ENCODE peak calls at places on chromosomes 11 and 22, in ten cellular contexts. One of them, this sample, is unnamed.

GRCh38 chr22:36332623-36333331 is 55.0 kb downstream of the MYH9 start:
- DNase-seq in brain microvascular endothelial cell: peak
- DNase-seq in activated CD4-positive, alpha-beta T cell treated with anti-CD3 and anti-CD28 coated beads, Interleukin-2, amount 50 U/mL, for 48 hours: peak
- DNase-seq in Calu3: peak
- DNase-seq in NCI-H1436: no peak
- DNase-seq in NCI-H748 treated with DMSO at 0.1 percent for 48 hours: no peak
- DNase-seq in AG08396: no peak
- DNase-seq in stimulated activated CD4-positive, alpha-beta T cell treated with anti-CD3 and anti-CD28 coated beads, Interleukin-2, amount 100 ng/mL, for 48 hours: peak
- DNase-seq in memory B cell: no peak
- DNase-seq in OCI-M1: peak
- DNase-seq in this sample: no peak

GRCh38 chr11:121466063-121466794 is 13.5 kb upstream of the SORL1-AS1 start:
- DNase-seq in stimulated activated CD4-positive, alpha-beta T cell treated with anti-CD3 and anti-CD28 coated beads, Interleukin-2, amount 100 ng/mL, for 48 hours: peak
- DNase-seq in activated CD4-positive, alpha-beta T cell treated with anti-CD3 and anti-CD28 coated beads, Interleukin-2, amount 50 U/mL, for 48 hours: peak
- DNase-seq in Calu3: peak
- DNase-seq in OCI-M1: no peak
- DNase-seq in memory B cell: no peak
- DNase-seq in brain microvascular endothelial cell: peak
- DNase-seq in AG08396: peak
- DNase-seq in NCI-H1436: peak
- DNase-seq in NCI-H748 treated with DMSO at 0.1 percent for 48 hours: peak
- DNase-seq in this sample: peak

GRCh38 chr11:18844753-18845367 is 53.3 kb upstream of the PTPN5 start:
- DNase-seq in AG08396: peak
- DNase-seq in OCI-M1: peak
- DNase-seq in stimulated activated CD4-positive, alpha-beta T cell treated with anti-CD3 and anti-CD28 coated beads, Interleukin-2, amount 100 ng/mL, for 48 hours: no peak
- DNase-seq in memory B cell: no peak
- DNase-seq in Calu3: no peak
- DNase-seq in brain microvascular endothelial cell: peak
- DNase-seq in NCI-H1436: no peak
- DNase-seq in NCI-H748 treated with DMSO at 0.1 percent for 48 hours: peak
- DNase-seq in activated CD4-positive, alpha-beta T cell treated with anti-CD3 and anti-CD28 coated beads, Interleukin-2, amount 50 U/mL, for 48 hours: no peak
- DNase-seq in this sample: peak

GRCh38 chr22:30717331-30717921 is 22.8 kb downstream of the OSBP2 start:
- DNase-seq in NCI-H748 treated with DMSO at 0.1 percent for 48 hours: no peak
- DNase-seq in activated CD4-positive, alpha-beta T cell treated with anti-CD3 and anti-CD28 coated beads, Interleukin-2, amount 50 U/mL, for 48 hours: no peak
- DNase-seq in memory B cell: no peak
- DNase-seq in AG08396: peak
- DNase-seq in OCI-M1: no peak
- DNase-seq in NCI-H1436: no peak
- DNase-seq in stimulated activated CD4-positive, alpha-beta T cell treated with anti-CD3 and anti-CD28 coated beads, Interleukin-2, amount 100 ng/mL, for 48 hours: no peak
- DNase-seq in Calu3: no peak
- DNase-seq in brain microvascular endothelial cell: peak
- DNase-seq in this sample: no peak

GRCh38 chr11:110878513-110878912 is 166.3 kb upstream of the ARHGAP20 start:
- DNase-seq in Calu3: no peak
- DNase-seq in NCI-H1436: no peak
- DNase-seq in stimulated activated CD4-positive, alpha-beta T cell treated with anti-CD3 and anti-CD28 coated beads, Interleukin-2, amount 100 ng/mL, for 48 hours: no peak
- DNase-seq in NCI-H748 treated with DMSO at 0.1 percent for 48 hours: no peak
- DNase-seq in brain microvascular endothelial cell: no peak
- DNase-seq in activated CD4-positive, alpha-beta T cell treated with anti-CD3 and anti-CD28 coated beads, Interleukin-2, amount 50 U/mL, for 48 hours: no peak
- DNase-seq in AG08396: no peak
- DNase-seq in OCI-M1: no peak
- DNase-seq in memory B cell: no peak
- DNase-seq in this sample: no peak

GRCh38 chr11:74826901-74827300 is 78.3 kb downstream of the RNF169 start:
- DNase-seq in NCI-H1436: no peak
- DNase-seq in stimulated activated CD4-positive, alpha-beta T cell treated with anti-CD3 and anti-CD28 coated beads, Interleukin-2, amount 100 ng/mL, for 48 hours: no peak
- DNase-seq in AG08396: no peak
- DNase-seq in OCI-M1: peak
- DNase-seq in NCI-H748 treated with DMSO at 0.1 percent for 48 hours: no peak
- DNase-seq in brain microvascular endothelial cell: no peak
- DNase-seq in activated CD4-positive, alpha-beta T cell treated with anti-CD3 and anti-CD28 coated beads, Interleukin-2, amount 50 U/mL, for 48 hours: no peak
- DNase-seq in memory B cell: no peak
- DNase-seq in Calu3: no peak
- DNase-seq in this sample: no peak

GRCh38 chr11:71139516-71140205 is 112.7 kb downstream of the SHANK2 start:
- DNase-seq in OCI-M1: no peak
- DNase-seq in Calu3: peak
- DNase-seq in activated CD4-positive, alpha-beta T cell treated with anti-CD3 and anti-CD28 coated beads, Interleukin-2, amount 50 U/mL, for 48 hours: no peak
- DNase-seq in AG08396: peak
- DNase-seq in NCI-H1436: peak
- DNase-seq in memory B cell: no peak
- DNase-seq in brain microvascular endothelial cell: no peak
- DNase-seq in NCI-H748 treated with DMSO at 0.1 percent for 48 hours: no peak
- DNase-seq in stimulated activated CD4-positive, alpha-beta T cell treated with anti-CD3 and anti-CD28 coated beads, Interleukin-2, amount 100 ng/mL, for 48 hours: no peak
- DNase-seq in this sample: peak

GRCh38 chr11:116861539-116861938 is 24.1 kb upstream of the APOA1 start:
- DNase-seq in NCI-H748 treated with DMSO at 0.1 percent for 48 hours: no peak
- DNase-seq in Calu3: no peak
- DNase-seq in activated CD4-positive, alpha-beta T cell treated with anti-CD3 and anti-CD28 coated beads, Interleukin-2, amount 50 U/mL, for 48 hours: no peak
- DNase-seq in memory B cell: no peak
- DNase-seq in AG08396: no peak
- DNase-seq in OCI-M1: no peak
- DNase-seq in NCI-H1436: no peak
- DNase-seq in stimulated activated CD4-positive, alpha-beta T cell treated with anti-CD3 and anti-CD28 coated beads, Interleukin-2, amount 100 ng/mL, for 48 hours: no peak
- DNase-seq in brain microvascular endothelial cell: peak
- DNase-seq in this sample: no peak

GRCh38 chr11:76008474-76008873 is 193.5 kb downstream of the UVRAG start:
- DNase-seq in NCI-H1436: no peak
- DNase-seq in AG08396: no peak
- DNase-seq in memory B cell: no peak
- DNase-seq in OCI-M1: no peak
- DNase-seq in stimulated activated CD4-positive, alpha-beta T cell treated with anti-CD3 and anti-CD28 coated beads, Interleukin-2, amount 100 ng/mL, for 48 hours: no peak
- DNase-seq in activated CD4-positive, alpha-beta T cell treated with anti-CD3 and anti-CD28 coated beads, Interleukin-2, amount 50 U/mL, for 48 hours: no peak
- DNase-seq in brain microvascular endothelial cell: peak
- DNase-seq in Calu3: no peak
- DNase-seq in NCI-H748 treated with DMSO at 0.1 percent for 48 hours: no peak
- DNase-seq in this sample: no peak

GRCh38 chr11:46015941-46016340 is 93.5 kb downstream of the LARGE2 start:
- DNase-seq in OCI-M1: no peak
- DNase-seq in activated CD4-positive, alpha-beta T cell treated with anti-CD3 and anti-CD28 coated beads, Interleukin-2, amount 50 U/mL, for 48 hours: no peak
- DNase-seq in stimulated activated CD4-positive, alpha-beta T cell treated with anti-CD3 and anti-CD28 coated beads, Interleukin-2, amount 100 ng/mL, for 48 hours: no peak
- DNase-seq in brain microvascular endothelial cell: no peak
- DNase-seq in AG08396: no peak
- DNase-seq in NCI-H748 treated with DMSO at 0.1 percent for 48 hours: no peak
- DNase-seq in memory B cell: no peak
- DNase-seq in Calu3: no peak
- DNase-seq in NCI-H1436: no peak
- DNase-seq in this sample: no peak

GRCh38 chr22:24587948-24588347 is 4.9 kb downstream of the LRRC75B start:
- DNase-seq in NCI-H1436: no peak
- DNase-seq in AG08396: no peak
- DNase-seq in brain microvascular endothelial cell: no peak
- DNase-seq in Calu3: no peak
- DNase-seq in activated CD4-positive, alpha-beta T cell treated with anti-CD3 and anti-CD28 coated beads, Interleukin-2, amount 50 U/mL, for 48 hours: no peak
- DNase-seq in stimulated activated CD4-positive, alpha-beta T cell treated with anti-CD3 and anti-CD28 coated beads, Interleukin-2, amount 100 ng/mL, for 48 hours: no peak
- DNase-seq in OCI-M1: no peak
- DNase-seq in memory B cell: no peak
- DNase-seq in NCI-H748 treated with DMSO at 0.1 percent for 48 hours: no peak
- DNase-seq in this sample: no peak

GRCh38 chr11:34501500-34501899 is 12.1 kb downstream of the ELF5 start:
- DNase-seq in NCI-H1436: no peak
- DNase-seq in Calu3: no peak
- DNase-seq in brain microvascular endothelial cell: peak
- DNase-seq in stimulated activated CD4-positive, alpha-beta T cell treated with anti-CD3 and anti-CD28 coated beads, Interleukin-2, amount 100 ng/mL, for 48 hours: no peak
- DNase-seq in activated CD4-positive, alpha-beta T cell treated with anti-CD3 and anti-CD28 coated beads, Interleukin-2, amount 50 U/mL, for 48 hours: no peak
- DNase-seq in OCI-M1: peak
- DNase-seq in NCI-H748 treated with DMSO at 0.1 percent for 48 hours: no peak
- DNase-seq in memory B cell: no peak
- DNase-seq in AG08396: peak
- DNase-seq in this sample: no peak

GRCh38 chr11:76164081-76164480 is 42.2 kb downstream of the WNT11 start:
- DNase-seq in NCI-H748 treated with DMSO at 0.1 percent for 48 hours: no peak
- DNase-seq in NCI-H1436: peak
- DNase-seq in AG08396: no peak
- DNase-seq in Calu3: no peak
- DNase-seq in OCI-M1: no peak
- DNase-seq in stimulated activated CD4-positive, alpha-beta T cell treated with anti-CD3 and anti-CD28 coated beads, Interleukin-2, amount 100 ng/mL, for 48 hours: no peak
- DNase-seq in brain microvascular endothelial cell: no peak
- DNase-seq in memory B cell: no peak
- DNase-seq in activated CD4-positive, alpha-beta T cell treated with anti-CD3 and anti-CD28 coated beads, Interleukin-2, amount 50 U/mL, for 48 hours: no peak
- DNase-seq in this sample: no peak

This sample was measured in NCI-H345.